ENCODE peak calls at places on chromosomes 16 and 17, in four cellular contexts. C, G, K and D are unnamed samples.

GRCh38 chr17:77475012-77475976 is 334.5 kb downstream of the SEC14L1 start:
- DNase-seq in C (no peak), K (no peak), G (no peak), D (no peak)

GRCh38 chr17:69450857-69451410 is 36.4 kb downstream of the MAP2K6 start:
- DNase-seq in K (no peak), C (no peak), G (no peak), D (no peak)

GRCh38 chr17:35046740-35047283 is 16.7 kb downstream of the RFFL start:
- DNase-seq in K (no peak), G (no peak), C (peak; percentile 30), D (no peak)

GRCh38 chr17:65741690-65742089 is 180.2 kb upstream of the AXIN2 start:
- DNase-seq in C (no peak), G (no peak), K (no peak), D (no peak)

GRCh38 chr16:28983644-28984043 is 1.2 kb upstream of the LAT start:
- DNase-seq in C (no peak), K (no peak), G (no peak), D (no peak)

GRCh38 chr16:90057738-90058173 is 19.4 kb downstream of the PRDM7 start:
- DNase-seq in K (no peak), G (no peak), C (no peak), D (peak; percentile 28)

GRCh38 chr16:66275795-66276428 is 90.6 kb upstream of the CDH5 start:
- DNase-seq in C (peak; percentile 69), K (peak; percentile 50), G (peak; percentile 69), D (peak; percentile 67)

GRCh38 chr17:82686366-82687324 is 11.9 kb downstream of the RAB40B start:
- DNase-seq in G (no peak), K (no peak), C (no peak), D (no peak)

GRCh38 chr17:38748329-38749221 is at the start of gene PCGF2:
- DNase-seq in G (peak; percentile 96), C (peak; percentile 70), K (peak; percentile 68), D (peak; percentile 71)

GRCh38 chr17:77269696-77270681 is 129.2 kb downstream of the SEC14L1 start:
- DNase-seq in C (no peak), K (no peak), G (no peak), D (no peak)

GRCh38 chr17:77227461-77228223 is 86.9 kb downstream of the SEC14L1 start:
- DNase-seq in K (no peak), G (no peak), C (no peak), D (no peak)

GRCh38 chr17:76336756-76337412 is 16.8 kb downstream of the PRPSAP1 start:
- DNase-seq in C (no peak), K (no peak), G (no peak), D (no peak)

GRCh38 chr17:32445976-32446375 is 1.7 kb downstream of the PSMD11 start:
- DNase-seq in G (no peak), C (no peak), K (no peak), D (no peak)

GRCh38 chr16:11181889-11182279 is 74.1 kb downstream of the SOCS1 start:
- DNase-seq in G (no peak), C (no peak), K (no peak), D (no peak)

GRCh38 chr17:67293251-67294203 is 48.5 kb upstream of the HELZ start:
- DNase-seq in K (peak; percentile 57), G (peak; percentile 76), C (peak; percentile 74), D (peak; percentile 69)

GRCh38 chr16:3980311-3981111 is 100.0 kb upstream of the CREBBP start:
- DNase-seq in G (no peak), K (no peak), C (no peak), D (no peak)
- TF ChIP-seq SP1 in G (no peak), K (no peak), C (no peak), D (no peak)

DNA sequence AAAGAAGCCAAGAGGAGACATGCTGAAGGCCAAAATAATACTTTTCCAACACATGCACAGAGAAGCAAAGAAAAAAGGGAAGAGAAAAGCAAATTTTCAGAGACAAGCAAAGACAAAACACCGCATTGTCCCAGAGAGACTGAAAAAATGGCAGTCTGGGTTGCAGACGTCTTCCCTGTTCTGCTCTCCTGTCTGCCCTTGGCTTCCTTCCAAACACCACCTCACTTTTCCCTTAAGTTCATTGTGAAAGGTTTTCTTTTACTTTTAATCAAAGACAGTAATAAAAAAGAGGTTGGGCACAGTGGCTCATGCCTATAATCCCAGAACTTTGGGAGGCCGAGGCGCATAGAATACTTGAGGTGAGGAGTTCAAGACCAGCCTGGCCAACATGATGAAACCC is 21.2 kb upstream of the VAT1L start:
- DNase-seq in C (no peak), G (no peak), K (no peak), D (no peak)
- TF ChIP-seq SP1 in C (no peak), G (no peak), K (no peak), D (no peak)

GRCh38 chr16:29986231-29986630 is 9.2 kb downstream of the HIRIP3 start:
- DNase-seq in G (no peak), K (no peak), C (no peak), D (no peak)

GRCh38 chr16:29984137-29984763 is 10.6 kb downstream of the TAOK2 start:
- DNase-seq in G (no peak), K (no peak), C (no peak), D (no peak)

GRCh38 chr16:29986931-29987330 is 8.5 kb downstream of the HIRIP3 start:
- DNase-seq in K (no peak), G (no peak), C (no peak), D (no peak)

GRCh38 chr16:29984764-29985147 is 10.7 kb downstream of the HIRIP3 start:
- DNase-seq in K (no peak), G (no peak), C (no peak), D (no peak)

DNA sequence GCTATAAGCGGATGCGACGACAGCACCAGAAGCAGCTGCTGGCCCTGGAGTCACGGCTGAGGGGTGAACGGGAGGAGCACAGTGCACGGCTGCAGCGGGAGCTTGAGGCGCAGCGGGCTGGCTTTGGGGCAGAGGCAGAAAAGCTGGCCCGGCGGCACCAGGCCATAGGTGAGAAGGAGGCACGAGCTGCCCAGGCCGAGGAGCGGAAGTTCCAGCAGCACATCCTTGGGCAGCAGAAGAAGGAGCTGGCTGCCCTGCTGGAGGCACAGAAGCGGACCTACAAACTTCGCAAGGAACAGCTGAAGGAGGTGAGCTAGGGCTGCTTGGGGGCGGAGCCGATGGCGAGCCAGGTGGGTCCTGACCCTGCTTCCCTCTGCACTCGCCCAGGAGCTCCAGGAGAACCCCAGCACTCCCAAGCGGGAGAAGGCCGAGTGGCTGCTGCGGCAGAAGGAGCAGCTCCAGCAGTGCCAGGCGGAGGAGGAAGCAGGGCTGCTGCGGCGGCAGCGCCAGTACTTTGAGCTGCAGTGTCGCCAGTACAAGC is 10.1 kb downstream of the HIRIP3 start:
- DNase-seq in K (no peak), C (no peak), G (no peak), D (no peak)
- TF ChIP-seq SP1 in K (no peak), C (no peak), G (no peak), D (no peak)

GRCh38 chr17:8062807-8063483 is 24.1 kb downstream of the ALOX15B start:
- DNase-seq in G (no peak), C (no peak), K (no peak), D (no peak)

GRCh38 chr17:8062435-8062806 is 23.6 kb downstream of the ALOX15B start:
- DNase-seq in G (no peak), K (no peak), C (no peak), D (no peak)

GRCh38 chr17:8057691-8058114 is 18.8 kb downstream of the ALOX15B start:
- DNase-seq in G (peak; percentile 47), K (no peak), C (peak; percentile 80), D (peak; percentile 83)

GRCh38 chr17:8059131-8059530 is 20.3 kb downstream of the ALOX15B start:
- DNase-seq in G (no peak), C (no peak), K (no peak), D (no peak)

GRCh38 chr17:8060274-8060673 is 21.4 kb downstream of the ALOX15B start:
- DNase-seq in C (peak; percentile 79), K (no peak), G (peak; percentile 60), D (peak; percentile 75)
- TF ChIP-seq SP1 in C (no peak), K (no peak), G (no peak), D (no peak)

GRCh38 chr16:47565454-47565853 is 104.3 kb downstream of the PHKB start:
- DNase-seq in G (no peak), C (no peak), K (no peak), D (no peak)
- TF ChIP-seq SP1 in G (no peak), C (no peak), K (no peak), D (no peak)

DNA sequence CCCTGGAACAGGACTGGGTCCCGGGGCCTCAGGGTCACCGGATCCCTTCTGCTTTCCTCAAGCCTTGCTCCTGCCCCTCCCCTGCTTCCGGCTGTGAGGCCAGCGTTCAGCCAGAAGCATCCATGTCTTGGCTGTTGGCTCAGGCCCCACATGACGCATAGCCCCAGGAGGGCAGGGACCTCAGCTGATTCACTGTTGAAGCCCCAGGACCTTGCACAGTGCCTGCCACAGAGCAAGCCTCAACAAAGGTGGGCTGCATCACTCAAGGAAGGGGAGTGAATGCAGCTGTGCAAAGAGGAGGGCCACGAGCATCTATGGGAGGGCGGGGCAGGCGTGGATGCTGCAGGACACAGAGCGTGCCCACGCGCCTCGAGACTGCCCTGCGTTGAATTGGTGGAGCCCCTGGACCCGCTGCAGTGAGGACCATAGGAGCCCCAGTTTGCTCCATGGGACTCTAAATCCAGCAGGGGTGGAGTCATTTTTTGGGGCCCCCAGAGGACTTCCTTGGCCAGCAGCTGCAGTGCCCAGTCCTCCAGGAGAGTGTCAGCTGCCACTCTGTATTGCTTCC is 28.2 kb upstream of the ITGA3 start:
- DNase-seq in C (no peak), K (no peak), G (no peak), D (peak; percentile 84)
- TF ChIP-seq SP1 in C (no peak), K (no peak), G (no peak), D (peak; percentile 90)

GRCh38 chr17:43831633-43832032 is 1.3 kb downstream of the MPP3 start:
- DNase-seq in G (no peak), C (no peak), K (no peak), D (no peak)
- TF ChIP-seq SP1 in G (no peak), C (no peak), K (no peak), D (no peak)

GRCh38 chr16:48155926-48156789 is at the start of gene ABCC12:
- DNase-seq in K (no peak), C (no peak), G (no peak), D (no peak)

GRCh38 chr16:48156790-48157209 is 1.0 kb upstream of the ABCC12 start:
- DNase-seq in C (peak; percentile 78), G (peak; percentile 91), K (peak; percentile 46), D (peak; percentile 62)

GRCh38 chr16:48152226-48152625 is 3.6 kb downstream of the ABCC12 start:
- DNase-seq in G (no peak), C (no peak), K (no peak), D (no peak)

GRCh38 chr16:48157302-48157701 is 1.5 kb upstream of the ABCC12 start:
- DNase-seq in G (no peak), K (no peak), C (no peak), D (no peak)

DNA sequence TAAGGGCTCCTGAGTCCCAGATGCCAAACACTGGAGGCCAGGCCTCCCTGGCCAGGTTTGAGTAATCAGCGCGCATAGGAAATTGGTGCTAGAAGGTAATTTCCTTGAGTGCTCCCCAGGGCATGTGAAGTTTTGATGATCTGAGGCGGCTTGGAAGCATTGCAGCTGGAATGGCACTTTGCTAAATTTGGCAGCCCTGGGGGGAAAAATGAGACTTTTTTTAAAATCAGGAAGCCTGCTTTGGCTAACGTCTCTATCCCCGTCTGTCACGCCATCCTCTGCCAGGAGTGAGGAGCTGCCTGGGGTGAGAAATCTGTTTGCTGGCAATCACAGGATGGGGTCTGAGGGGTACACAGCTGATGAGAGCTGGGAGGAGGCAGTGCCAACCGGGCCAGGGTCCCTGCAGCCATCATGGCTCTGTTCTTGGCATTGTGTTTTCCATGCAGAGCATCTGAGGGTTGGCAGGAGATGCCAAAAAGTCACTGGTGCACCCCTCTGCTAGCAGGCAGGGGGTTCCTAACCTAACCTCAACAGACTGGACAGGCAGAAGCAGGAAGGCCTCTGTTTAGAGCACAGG is 2.0 kb downstream of the ABCC12 start:
- DNase-seq in G (no peak), C (no peak), K (no peak), D (no peak)
- TF ChIP-seq SP1 in G (no peak), C (no peak), K (no peak), D (no peak)